ENCODE peak calls at places on chromosomes 5 and 9, in nine cellular contexts. One of them, this sample, is unnamed.

GRCh38 chr5:55636711-55637110 is 75.4 kb downstream of the SLC38A9 start:
- DNase-seq in CD8-positive, alpha-beta T cell: no peak
- DNase-seq in PC-3: peak
- DNase-seq in cardiac muscle cell: no peak
- DNase-seq in foreskin fibroblast: peak
- DNase-seq in H1: no peak
- DNase-seq in left ventricle myocardium inferior: peak
- DNase-seq in psoas muscle: peak
- DNase-seq in BE2C: no peak
- DNase-seq in this sample: peak

GRCh38 chr5:113380299-113381014 is 54.3 kb downstream of the TSSK1B start:
- DNase-seq in CD8-positive, alpha-beta T cell: no peak
- DNase-seq in foreskin fibroblast: no peak
- DNase-seq in cardiac muscle cell: peak
- DNase-seq in PC-3: no peak
- DNase-seq in BE2C: no peak
- DNase-seq in psoas muscle: no peak
- DNase-seq in H1: no peak
- DNase-seq in left ventricle myocardium inferior: no peak
- DNase-seq in this sample: no peak

GRCh38 chr9:98640394-98640793 is 68.3 kb downstream of the GABBR2 start:
- DNase-seq in BE2C: no peak
- DNase-seq in CD8-positive, alpha-beta T cell: no peak
- DNase-seq in foreskin fibroblast: no peak
- DNase-seq in psoas muscle: no peak
- DNase-seq in PC-3: no peak
- DNase-seq in H1: no peak
- DNase-seq in left ventricle myocardium inferior: no peak
- DNase-seq in cardiac muscle cell: no peak
- DNase-seq in this sample: no peak

GRCh38 chr5:154723740-154724505 is 31.3 kb upstream of the LARP1 start:
- DNase-seq in cardiac muscle cell: no peak
- DNase-seq in foreskin fibroblast: peak
- DNase-seq in PC-3: no peak
- DNase-seq in psoas muscle: no peak
- DNase-seq in BE2C: no peak
- DNase-seq in CD8-positive, alpha-beta T cell: no peak
- DNase-seq in left ventricle myocardium inferior: no peak
- DNase-seq in H1: no peak
- DNase-seq in this sample: peak

GRCh38 chr9:101478444-101478843 is 42.9 kb upstream of the ALDOB start:
- DNase-seq in foreskin fibroblast: no peak
- DNase-seq in cardiac muscle cell: no peak
- DNase-seq in PC-3: no peak
- DNase-seq in CD8-positive, alpha-beta T cell: no peak
- DNase-seq in BE2C: no peak
- DNase-seq in psoas muscle: no peak
- DNase-seq in left ventricle myocardium inferior: no peak
- DNase-seq in H1: no peak
- DNase-seq in this sample: no peak

GRCh38 chr5:59712836-59713487 is 180.6 kb downstream of the PDE4D start:
- DNase-seq in foreskin fibroblast: no peak
- DNase-seq in BE2C: no peak
- DNase-seq in PC-3: no peak
- DNase-seq in H1: no peak
- DNase-seq in left ventricle myocardium inferior: no peak
- DNase-seq in psoas muscle: no peak
- DNase-seq in cardiac muscle cell: no peak
- DNase-seq in CD8-positive, alpha-beta T cell: no peak
- DNase-seq in this sample: no peak

GRCh38 chr9:137233143-137233980 is 2.7 kb downstream of the SLC34A3 start:
- DNase-seq in left ventricle myocardium inferior: no peak
- DNase-seq in psoas muscle: no peak
- DNase-seq in PC-3: no peak
- DNase-seq in H1: no peak
- DNase-seq in cardiac muscle cell: no peak
- DNase-seq in foreskin fibroblast: no peak
- DNase-seq in BE2C: no peak
- DNase-seq in CD8-positive, alpha-beta T cell: no peak
- DNase-seq in this sample: no peak

GRCh38 chr9:92747459-92748232 is 17.0 kb downstream of the BICD2 start:
- DNase-seq in cardiac muscle cell: no peak
- DNase-seq in CD8-positive, alpha-beta T cell: no peak
- DNase-seq in BE2C: no peak
- DNase-seq in psoas muscle: no peak
- DNase-seq in PC-3: peak
- DNase-seq in left ventricle myocardium inferior: no peak
- DNase-seq in H1: no peak
- DNase-seq in foreskin fibroblast: no peak
- DNase-seq in this sample: peak

GRCh38 chr5:127389616-127390015 is 99.0 kb downstream of the MEGF10 start:
- DNase-seq in BE2C: no peak
- DNase-seq in cardiac muscle cell: no peak
- DNase-seq in psoas muscle: no peak
- DNase-seq in H1: no peak
- DNase-seq in PC-3: no peak
- DNase-seq in left ventricle myocardium inferior: no peak
- DNase-seq in CD8-positive, alpha-beta T cell: no peak
- DNase-seq in foreskin fibroblast: no peak
- DNase-seq in this sample: no peak

GRCh38 chr9:18821794-18822193 is 211.2 kb downstream of the SAXO1 start:
- DNase-seq in H1: no peak
- DNase-seq in CD8-positive, alpha-beta T cell: no peak
- DNase-seq in PC-3: peak
- DNase-seq in psoas muscle: no peak
- DNase-seq in left ventricle myocardium inferior: no peak
- DNase-seq in foreskin fibroblast: peak
- DNase-seq in BE2C: no peak
- DNase-seq in cardiac muscle cell: no peak
- DNase-seq in this sample: peak

GRCh38 chr5:41925555-41925946 is 470 bp downstream of the FBXO4 start:
- DNase-seq in BE2C: no peak
- DNase-seq in psoas muscle: peak
- DNase-seq in CD8-positive, alpha-beta T cell: peak
- DNase-seq in left ventricle myocardium inferior: peak
- DNase-seq in foreskin fibroblast: peak
- DNase-seq in cardiac muscle cell: no peak
- DNase-seq in PC-3: peak
- DNase-seq in H1: no peak
- DNase-seq in this sample: peak

GRCh38 chr5:150066901-150067396 is 19.4 kb downstream of the CSF1R start:
- DNase-seq in left ventricle myocardium inferior: no peak
- DNase-seq in PC-3: peak
- DNase-seq in BE2C: no peak
- DNase-seq in H1: no peak
- DNase-seq in psoas muscle: no peak
- DNase-seq in CD8-positive, alpha-beta T cell: no peak
- DNase-seq in foreskin fibroblast: peak
- DNase-seq in cardiac muscle cell: no peak
- DNase-seq in this sample: peak

GRCh38 chr9:112774006-112774996 is 23.7 kb downstream of the SNX30 start:
- DNase-seq in left ventricle myocardium inferior: no peak
- DNase-seq in CD8-positive, alpha-beta T cell: no peak
- DNase-seq in foreskin fibroblast: no peak
- DNase-seq in cardiac muscle cell: no peak
- DNase-seq in BE2C: no peak
- DNase-seq in H1: no peak
- DNase-seq in PC-3: no peak
- DNase-seq in psoas muscle: no peak
- DNase-seq in this sample: no peak

GRCh38 chr5:93620487-93621339 is 37.7 kb downstream of the NR2F1 start:
- DNase-seq in BE2C: peak
- DNase-seq in left ventricle myocardium inferior: peak
- DNase-seq in PC-3: peak
- DNase-seq in CD8-positive, alpha-beta T cell: peak
- DNase-seq in foreskin fibroblast: peak
- DNase-seq in cardiac muscle cell: peak
- DNase-seq in psoas muscle: peak
- DNase-seq in H1: no peak
- DNase-seq in this sample: peak

GRCh38 chr9:101140728-101141127 is 112.2 kb downstream of the PLPPR1 start:
- DNase-seq in foreskin fibroblast: no peak
- DNase-seq in PC-3: no peak
- DNase-seq in CD8-positive, alpha-beta T cell: no peak
- DNase-seq in psoas muscle: no peak
- DNase-seq in left ventricle myocardium inferior: no peak
- DNase-seq in BE2C: no peak
- DNase-seq in H1: no peak
- DNase-seq in cardiac muscle cell: no peak
- DNase-seq in this sample: no peak

GRCh38 chr9:106921341-106921899 is 58.5 kb downstream of the ZNF462 start:
- DNase-seq in PC-3: no peak
- DNase-seq in H1: no peak
- DNase-seq in left ventricle myocardium inferior: no peak
- DNase-seq in foreskin fibroblast: no peak
- DNase-seq in psoas muscle: no peak
- DNase-seq in CD8-positive, alpha-beta T cell: no peak
- DNase-seq in cardiac muscle cell: peak
- DNase-seq in BE2C: peak
- DNase-seq in this sample: peak

GRCh38 chr5:168337361-168337760 is 45.9 kb downstream of the WWC1 start:
- DNase-seq in BE2C: no peak
- DNase-seq in cardiac muscle cell: no peak
- DNase-seq in H1: no peak
- DNase-seq in foreskin fibroblast: no peak
- DNase-seq in psoas muscle: no peak
- DNase-seq in CD8-positive, alpha-beta T cell: no peak
- DNase-seq in left ventricle myocardium inferior: no peak
- DNase-seq in PC-3: no peak
- DNase-seq in this sample: no peak

GRCh38 chr5:170302729-170303501 is 5.3 kb upstream of the LCP2 start:
- DNase-seq in foreskin fibroblast: no peak
- DNase-seq in cardiac muscle cell: peak
- DNase-seq in CD8-positive, alpha-beta T cell: peak
- DNase-seq in H1: no peak
- DNase-seq in psoas muscle: peak
- DNase-seq in PC-3: no peak
- DNase-seq in left ventricle myocardium inferior: peak
- DNase-seq in BE2C: no peak
- DNase-seq in this sample: no peak

GRCh38 chr9:134962065-134962997 is 44.6 kb upstream of the FCN1 start:
- DNase-seq in CD8-positive, alpha-beta T cell: no peak
- DNase-seq in H1: no peak
- DNase-seq in foreskin fibroblast: no peak
- DNase-seq in left ventricle myocardium inferior: no peak
- DNase-seq in PC-3: no peak
- DNase-seq in psoas muscle: no peak
- DNase-seq in cardiac muscle cell: no peak
- DNase-seq in BE2C: no peak
- DNase-seq in this sample: no peak

GRCh38 chr5:36606052-36606436 is 362 bp upstream of the SLC1A3 start:
- DNase-seq in H1: no peak
- DNase-seq in PC-3: no peak
- DNase-seq in psoas muscle: no peak
- DNase-seq in BE2C: no peak
- DNase-seq in left ventricle myocardium inferior: no peak
- DNase-seq in cardiac muscle cell: no peak
- DNase-seq in CD8-positive, alpha-beta T cell: no peak
- DNase-seq in foreskin fibroblast: no peak
- DNase-seq in this sample: no peak
- H3K4me3 ChIP-seq in H1: peak
- H3K4me3 ChIP-seq in PC-3: peak
- H3K4me3 ChIP-seq in psoas muscle: peak
- H3K4me3 ChIP-seq in BE2C: no peak
- H3K4me3 ChIP-seq in left ventricle myocardium inferior: peak
- H3K4me3 ChIP-seq in cardiac muscle cell: peak
- H3K4me3 ChIP-seq in CD8-positive, alpha-beta T cell: peak
- H3K4me3 ChIP-seq in foreskin fibroblast: peak
- H3K4me3 ChIP-seq in this sample: peak

GRCh38 chr5:38148021-38148625 is 110.2 kb upstream of the EGFLAM start:
- DNase-seq in psoas muscle: no peak
- DNase-seq in H1: no peak
- DNase-seq in left ventricle myocardium inferior: no peak
- DNase-seq in foreskin fibroblast: no peak
- DNase-seq in CD8-positive, alpha-beta T cell: no peak
- DNase-seq in BE2C: no peak
- DNase-seq in cardiac muscle cell: no peak
- DNase-seq in PC-3: no peak
- DNase-seq in this sample: no peak
- TF ChIP-seq CTCF in psoas muscle: no peak
- TF ChIP-seq CTCF in H1: no peak
- TF ChIP-seq CTCF in left ventricle myocardium inferior: no peak
- TF ChIP-seq CTCF in foreskin fibroblast: no peak
- TF ChIP-seq CTCF in CD8-positive, alpha-beta T cell: no peak
- TF ChIP-seq CTCF in BE2C: no peak
- TF ChIP-seq CTCF in cardiac muscle cell: no peak
- TF ChIP-seq CTCF in PC-3: no peak
- TF ChIP-seq CTCF in this sample: no peak

GRCh38 chr5:143155445-143155844 is 248.0 kb downstream of the NR3C1 start:
- DNase-seq in CD8-positive, alpha-beta T cell: no peak
- DNase-seq in foreskin fibroblast: no peak
- DNase-seq in psoas muscle: no peak
- DNase-seq in left ventricle myocardium inferior: no peak
- DNase-seq in H1: no peak
- DNase-seq in BE2C: no peak
- DNase-seq in cardiac muscle cell: no peak
- DNase-seq in PC-3: no peak
- DNase-seq in this sample: no peak

GRCh38 chr5:143152445-143152844 is 251.0 kb downstream of the NR3C1 start:
- DNase-seq in cardiac muscle cell: no peak
- DNase-seq in CD8-positive, alpha-beta T cell: no peak
- DNase-seq in psoas muscle: no peak
- DNase-seq in foreskin fibroblast: no peak
- DNase-seq in BE2C: no peak
- DNase-seq in PC-3: no peak
- DNase-seq in H1: no peak
- DNase-seq in left ventricle myocardium inferior: no peak
- DNase-seq in this sample: no peak

GRCh38 chr5:143153332-143154119 is 250.0 kb downstream of the NR3C1 start:
- DNase-seq in BE2C: no peak
- DNase-seq in cardiac muscle cell: no peak
- DNase-seq in PC-3: no peak
- DNase-seq in CD8-positive, alpha-beta T cell: no peak
- DNase-seq in H1: no peak
- DNase-seq in foreskin fibroblast: peak
- DNase-seq in psoas muscle: peak
- DNase-seq in left ventricle myocardium inferior: peak
- DNase-seq in this sample: no peak

GRCh38 chr5:143156556-143156955 is 246.9 kb downstream of the NR3C1 start:
- DNase-seq in H1: no peak
- DNase-seq in foreskin fibroblast: no peak
- DNase-seq in cardiac muscle cell: no peak
- DNase-seq in CD8-positive, alpha-beta T cell: no peak
- DNase-seq in BE2C: no peak
- DNase-seq in left ventricle myocardium inferior: no peak
- DNase-seq in PC-3: no peak
- DNase-seq in psoas muscle: peak
- DNase-seq in this sample: no peak

GRCh38 chr5:143154495-143155375 is 248.8 kb downstream of the NR3C1 start:
- DNase-seq in psoas muscle: no peak
- DNase-seq in foreskin fibroblast: no peak
- DNase-seq in left ventricle myocardium inferior: no peak
- DNase-seq in cardiac muscle cell: no peak
- DNase-seq in PC-3: peak
- DNase-seq in CD8-positive, alpha-beta T cell: no peak
- DNase-seq in BE2C: no peak
- DNase-seq in H1: peak
- DNase-seq in this sample: peak
- H3K4me3 ChIP-seq in psoas muscle: no peak
- H3K4me3 ChIP-seq in foreskin fibroblast: no peak
- H3K4me3 ChIP-seq in left ventricle myocardium inferior: no peak
- H3K4me3 ChIP-seq in cardiac muscle cell: no peak
- H3K4me3 ChIP-seq in PC-3: no peak
- H3K4me3 ChIP-seq in CD8-positive, alpha-beta T cell: no peak
- H3K4me3 ChIP-seq in BE2C: no peak
- H3K4me3 ChIP-seq in H1: no peak
- H3K4me3 ChIP-seq in this sample: no peak

GRCh38 chr5:53114988-53115387 is 5.4 kb upstream of the MOCS2 start:
- DNase-seq in CD8-positive, alpha-beta T cell: no peak
- DNase-seq in left ventricle myocardium inferior: no peak
- DNase-seq in psoas muscle: no peak
- DNase-seq in BE2C: no peak
- DNase-seq in PC-3: peak
- DNase-seq in H1: no peak
- DNase-seq in cardiac muscle cell: no peak
- DNase-seq in foreskin fibroblast: peak
- DNase-seq in this sample: peak
- TF ChIP-seq CTCF in CD8-positive, alpha-beta T cell: no peak
- TF ChIP-seq CTCF in left ventricle myocardium inferior: no peak
- TF ChIP-seq CTCF in psoas muscle: no peak
- TF ChIP-seq CTCF in BE2C: peak
- TF ChIP-seq CTCF in PC-3: peak
- TF ChIP-seq CTCF in H1: no peak
- TF ChIP-seq CTCF in cardiac muscle cell: peak
- TF ChIP-seq CTCF in foreskin fibroblast: peak
- TF ChIP-seq CTCF in this sample: peak